ENCODE peak calls at places on chromosomes 7 and 10, in four cellular contexts. N is NCI-H345, R is memory B cell, Z is fibroblast of villous mesenchyme. E is an unnamed sample.

GRCh38 chr7:57638651-57639050 is 188.7 kb downstream of the ZNF716 start:
- DNase-seq in N (no peak), Z (no peak), R (no peak), E (no peak)

GRCh38 chr10:19913987-19914386 is 97.8 kb downstream of the PLXDC2 start:
- DNase-seq in N (no peak), Z (no peak), R (no peak), E (no peak)

GRCh38 chr7:924541-925231 is 29.8 kb downstream of the ADAP1 start:
- DNase-seq in Z (peak; percentile 13), N (no peak), R (no peak), E (peak; percentile 74)

GRCh38 chr7:23277359-23277989 is 21.7 kb upstream of the MALSU1 start:
- DNase-seq in N (peak; percentile 68), R (peak; percentile 62), Z (peak; percentile 75), E (peak; percentile 31)

GRCh38 chr7:134905375-134905774 is 80.9 kb upstream of the AGBL3 start:
- DNase-seq in N (no peak), R (no peak), Z (peak; percentile 94), E (no peak)

GRCh38 chr10:46520381-46520780 is 36.1 kb downstream of the GPRIN2 start:
- DNase-seq in R (no peak), N (no peak), Z (no peak), E (no peak)

GRCh38 chr7:44867073-44867990 is 18.0 kb downstream of the PURB start:
- DNase-seq in R (no peak), N (peak; percentile 15), Z (peak; percentile 91), E (no peak)

GRCh38 chr7:40546616-40547501 is 412.1 kb downstream of the SUGCT start:
- DNase-seq in Z (no peak), R (no peak), N (no peak), E (no peak)

GRCh38 chr10:24790599-24790998 is 66.9 kb upstream of the ARHGAP21 start:
- DNase-seq in Z (no peak), R (no peak), N (no peak), E (no peak)

GRCh38 chr10:6958254-6958653 is 378.2 kb upstream of the PRKCQ start:
- DNase-seq in R (no peak), Z (no peak), N (no peak), E (no peak)